ENCODE peak calls at places on chromosomes 1 and 21, in ten cellular contexts. W is IMR-90, L is left ventricle myocardium inferior, A is stomach, T is body of pancreas, K is PC-9, D is left lung, Y is ovary, J is right atrium auricular region, G is BE2C. S is an unnamed sample.

GRCh38 chr1:117820694-117821381 is 108.6 kb downstream of the GDAP2 start:
- DNase-seq in W (peak; percentile 50), L (no peak), A (no peak), T (no peak), K (no peak), D (no peak), Y (no peak), J (no peak), G (no peak), S (no peak)

GRCh38 chr21:31366825-31367224 is 22.8 kb upstream of the TIAM1 start:
- DNase-seq in W (peak; percentile 86), L (no peak), A (peak; percentile 50), T (no peak), K (peak; percentile 95), D (no peak), Y (no peak), J (no peak), G (no peak), S (no peak)

GRCh38 chr1:167512262-167512661 is 6.1 kb downstream of the CD247 start:
- DNase-seq in W (no peak), L (no peak), A (no peak), T (no peak), K (no peak), D (no peak), Y (no peak), J (no peak), G (no peak), S (no peak)

GRCh38 chr1:9822897-9823692 is 670 bp downstream of the CLSTN1 start:
- DNase-seq in W (peak; percentile 15), L (peak; percentile 27), A (no peak), T (no peak), K (no peak), D (no peak), Y (peak; percentile 44), J (no peak), G (no peak), S (peak; percentile 66)

GRCh38 chr1:78721136-78721535 is 71.5 kb downstream of the IFI44 start:
- DNase-seq in W (no peak), L (no peak), A (no peak), T (no peak), K (no peak), D (no peak), Y (no peak), J (no peak), G (no peak), S (no peak)

GRCh38 chr1:172135076-172135672 is 285.3 kb upstream of the C1orf105 start:
- DNase-seq in W (no peak), L (no peak), A (no peak), T (no peak), K (no peak), D (no peak), Y (no peak), J (no peak), G (no peak), S (no peak)

GRCh38 chr1:195495720-195496635 is 1112.3 kb downstream of the KCNT2 start:
- DNase-seq in W (no peak), L (no peak), A (no peak), T (no peak), K (no peak), D (no peak), Y (no peak), J (no peak), G (no peak), S (no peak)

GRCh38 chr1:54965624-54966340 is 14.6 kb upstream of the TMEM61 start:
- DNase-seq in W (peak; percentile 45), L (peak; percentile 55), A (peak; percentile 62), T (peak; percentile 59), K (peak; percentile 50), D (peak; percentile 71), Y (peak; percentile 72), J (peak; percentile 90), G (no peak), S (no peak)

GRCh38 chr1:203499643-203500278 is 5.8 kb downstream of the OPTC start:
- DNase-seq in W (no peak), L (no peak), A (no peak), T (no peak), K (no peak), D (no peak), Y (no peak), J (no peak), G (no peak), S (no peak)

GRCh38 chr1:240100351-240100750 is 8.7 kb downstream of the FMN2 start:
- DNase-seq in W (peak; percentile 55), L (no peak), A (no peak), T (no peak), K (no peak), D (no peak), Y (no peak), J (no peak), G (no peak), S (no peak)

GRCh38 chr1:11708554-11709350 is 17.2 kb downstream of the DRAXIN start:
- DNase-seq in W (no peak), L (no peak), A (no peak), T (no peak), K (peak; percentile 55), D (no peak), Y (no peak), J (no peak), G (no peak), S (no peak)

GRCh38 chr21:23131177-23131576 is 2133.0 kb downstream of the NCAM2 start:
- DNase-seq in W (no peak), L (no peak), A (no peak), T (no peak), K (no peak), D (no peak), Y (no peak), J (no peak), G (no peak), S (no peak)

DNA sequence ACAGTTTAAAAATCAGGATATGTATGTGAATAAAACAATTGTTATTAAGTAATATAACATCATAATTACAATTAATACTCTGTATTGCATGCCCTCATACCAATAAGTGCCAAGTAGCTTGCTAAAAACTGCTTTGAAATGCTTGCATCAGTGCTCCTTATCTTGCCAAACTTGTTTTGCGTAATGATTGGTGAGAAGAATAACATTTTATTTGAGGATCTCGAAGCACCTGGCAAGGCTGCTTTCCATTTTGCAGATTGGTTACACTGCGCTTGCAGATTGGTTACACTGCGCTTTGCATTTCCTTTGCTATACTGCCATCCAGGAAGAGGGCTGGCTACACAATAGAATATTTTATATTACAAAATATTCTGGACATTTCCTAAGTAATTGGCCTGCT is 1.7 kb upstream of the PBX1 start:
- DNase-seq in W (no peak), L (no peak), A (peak; percentile 47), T (peak; percentile 57), K (peak; percentile 67), D (no peak), Y (no peak), J (no peak), G (no peak), S (no peak)
- H3K9me3 ChIP-seq in W (peaks cover 2% of the 10 kb centered on the region), L (peaks cover 4% of the 10 kb centered on the region), A (peaks cover 3% of the 10 kb centered on the region), T (no peaks in the 10 kb centered on the region), K (peaks cover 11% of the 10 kb centered on the region), D (no peaks in the 10 kb centered on the region), Y (no peaks in the 10 kb centered on the region), J (no peaks in the 10 kb centered on the region), G (no peaks in the 10 kb centered on the region), S (no peaks in the 10 kb centered on the region)

GRCh38 chr1:212315907-212316306 is 30.7 kb downstream of the PPP2R5A start:
- DNase-seq in W (no peak), L (no peak), A (no peak), T (peak; percentile 18), K (no peak), D (no peak), Y (no peak), J (no peak), G (no peak), S (no peak)
- TF ChIP-seq CTCF in W (peak; percentile 27), L (peak; percentile 35), A (no peak), T (peak; percentile 39), K (peak; percentile 49), D (no peak), Y (no peak), J (no peak), G (peak; percentile 33), S (peak; percentile 22)

GRCh38 chr1:17358557-17358956 is 13.4 kb upstream of the PADI6 start:
- DNase-seq in W (no peak), L (no peak), A (no peak), T (no peak), K (no peak), D (no peak), Y (no peak), J (no peak), G (no peak), S (no peak)

GRCh38 chr1:17355898-17356297 is 16.1 kb upstream of the PADI6 start:
- DNase-seq in W (no peak), L (no peak), A (no peak), T (no peak), K (no peak), D (no peak), Y (no peak), J (no peak), G (no peak), S (no peak)

GRCh38 chr1:17359031-17359430 is 13.0 kb upstream of the PADI6 start:
- DNase-seq in W (no peak), L (no peak), A (no peak), T (no peak), K (no peak), D (no peak), Y (no peak), J (no peak), G (no peak), S (no peak)

GRCh38 chr1:17359808-17360207 is 12.2 kb upstream of the PADI6 start:
- DNase-seq in W (no peak), L (no peak), A (no peak), T (no peak), K (no peak), D (no peak), Y (no peak), J (no peak), G (no peak), S (no peak)

DNA sequence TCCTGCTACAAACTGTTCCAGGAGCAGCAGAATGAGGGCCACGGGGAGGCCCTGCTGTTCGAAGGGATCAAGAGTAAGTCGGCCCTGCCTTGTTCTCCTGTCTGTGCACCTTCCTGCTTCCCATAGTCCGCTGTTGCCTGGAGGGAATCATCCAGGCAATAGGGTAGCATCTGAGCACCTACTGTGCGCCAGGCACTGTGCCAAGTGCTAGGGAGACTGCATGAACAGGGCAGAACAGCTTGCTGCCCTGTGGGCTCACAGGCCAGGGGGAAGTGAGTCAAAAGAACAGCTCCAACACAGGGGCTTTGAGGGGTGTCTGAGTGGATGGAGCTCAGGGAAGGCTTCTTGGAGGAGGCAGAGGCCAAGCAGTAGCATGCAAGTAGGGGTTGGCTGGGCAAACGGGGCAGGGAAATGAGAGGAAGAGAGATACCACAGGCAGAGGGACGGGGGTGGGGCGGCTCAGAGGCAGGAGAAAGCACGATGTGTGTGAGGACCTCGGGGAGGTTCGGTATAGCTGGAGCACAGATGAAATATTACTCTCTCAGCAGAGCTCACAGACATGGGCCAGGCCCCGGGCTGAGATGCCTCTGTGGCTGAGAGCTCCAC is 15.5 kb upstream of the PADI6 start:
- DNase-seq in W (no peak), L (no peak), A (no peak), T (no peak), K (no peak), D (no peak), Y (no peak), J (no peak), G (no peak), S (no peak)
- H3K4me3 ChIP-seq in W (no peak overlapping the region), L (no peak overlapping the region), A (no peak overlapping the region), T (no peak overlapping the region), K (no peak overlapping the region), D (no peak overlapping the region), Y (no peak overlapping the region), J (no peak overlapping the region), G (no peak overlapping the region), S (no peak overlapping the region)

DNA sequence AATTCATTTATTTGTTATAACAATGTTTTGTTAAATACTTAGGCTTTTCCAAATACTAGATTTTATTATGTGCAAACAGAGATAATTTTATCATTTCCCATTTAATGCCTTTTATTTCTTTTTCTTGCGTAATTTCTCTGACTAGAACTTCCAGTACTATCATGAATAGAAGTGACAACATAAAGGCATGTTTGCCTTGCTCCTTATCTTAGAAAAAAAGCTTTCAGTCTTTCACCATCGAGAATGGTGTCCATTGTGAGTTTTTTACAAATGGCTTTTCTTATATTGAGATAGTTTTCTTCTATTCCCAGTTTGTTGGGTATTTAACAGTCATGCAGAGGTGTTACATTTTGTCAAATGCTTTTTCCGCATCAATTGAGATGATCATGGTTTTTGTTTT is 453.1 kb upstream of the ZP4 start:
- DNase-seq in W (no peak), L (no peak), A (no peak), T (no peak), K (no peak), D (no peak), Y (no peak), J (no peak), G (no peak), S (no peak)
- H3K9me3 ChIP-seq in W (peaks cover 1% of the 10 kb centered on the region), L (peaks cover 4% of the 10 kb centered on the region), A (no peaks in the 10 kb centered on the region), T (no peaks in the 10 kb centered on the region), K (no peaks in the 10 kb centered on the region), D (no peaks in the 10 kb centered on the region), Y (no peaks in the 10 kb centered on the region), J (no peaks in the 10 kb centered on the region), G (no peaks in the 10 kb centered on the region), S (no peaks in the 10 kb centered on the region)